ENCODE peak calls at places on chromosomes 13 and 19, in nine cellular contexts. B is activated naive CD4-positive, alpha-beta T cell; M is iris pigment epithelial cell; Q is NCI-H1417 treated with DMSO at 0.1 percent for 48 hours; L is T-cell; I is dorsolateral prefrontal cortex; O is SHP77; U is GM06990; D is A549. K is an unnamed sample.

GRCh38 chr19:8900421-8900820 is 68.2 kb downstream of the MBD3L1 start:
- DNase-seq in I (no peak), M (no peak), D (no peak), U (no peak), Q (no peak), L (no peak), B (no peak), O (no peak), K (no peak)

GRCh38 chr13:110377178-110378175 is 70.4 kb downstream of the COL4A2 start:
- DNase-seq in M (no peak), U (no peak), Q (no peak), O (no peak), B (no peak), L (no peak), D (no peak), I (no peak), K (no peak)

GRCh38 chr13:30376426-30377311 is 45.6 kb upstream of the UBE2L5 start:
- DNase-seq in L (peak), I (no peak), D (no peak), O (no peak), Q (no peak), B (no peak), U (peak), M (no peak), K (peak)

GRCh38 chr19:4983346-4984105 is 14.6 kb downstream of the KDM4B start:
- DNase-seq in I (no peak), B (no peak), Q (no peak), D (no peak), O (no peak), M (no peak), L (no peak), U (no peak), K (no peak)

GRCh38 chr19:50721441-50722137 is 1.6 kb upstream of the CLEC11A start:
- DNase-seq in M (no peak), O (no peak), U (no peak), D (no peak), Q (no peak), L (no peak), I (no peak), B (no peak), K (no peak)

GRCh38 chr19:55340784-55341147 is 1.1 kb downstream of the KMT5C start:
- DNase-seq in M (no peak), U (no peak), I (no peak), B (no peak), L (no peak), O (peak), D (no peak), Q (no peak), K (peak)

GRCh38 chr19:6204212-6204611 is 68.7 kb downstream of the ACSBG2 start:
- DNase-seq in I (no peak), O (no peak), M (peak), U (no peak), Q (no peak), B (no peak), L (no peak), D (no peak), K (no peak)

GRCh38 chr13:85896516-85897450 is 97.6 kb upstream of the SLITRK6 start:
- DNase-seq in I (no peak), L (no peak), O (peak), D (peak), M (no peak), Q (no peak), B (no peak), U (no peak), K (no peak)

GRCh38 chr19:55406869-55407624 is 541 bp downstream of the UBE2S start:
- DNase-seq in L (no peak), O (no peak), M (peak), D (no peak), Q (no peak), B (no peak), U (no peak), I (no peak), K (peak)

GRCh38 chr13:32737111-32737571 is 150.9 kb downstream of the PDS5B start:
- DNase-seq in Q (no peak), I (no peak), M (peak), B (no peak), D (no peak), O (no peak), U (peak), L (no peak), K (no peak)

GRCh38 chr19:40829205-40829604 is 21.0 kb downstream of the CYP2A6 start:
- DNase-seq in O (no peak), M (no peak), Q (no peak), U (no peak), I (no peak), L (no peak), B (no peak), D (no peak), K (no peak)

GRCh38 chr19:46386996-46387712 is 26.2 kb downstream of the CCDC8 start:
- DNase-seq in B (no peak), Q (no peak), O (no peak), D (no peak), U (no peak), L (no peak), M (no peak), I (no peak), K (no peak)

GRCh38 chr19:10737680-10738079 is 19.8 kb downstream of the DNM2 start:
- DNase-seq in O (no peak), I (no peak), M (no peak), L (no peak), U (no peak), D (no peak), Q (no peak), B (no peak), K (no peak)

GRCh38 chr19:4722671-4723464 is 774 bp downstream of the DPP9 start:
- DNase-seq in Q (no peak), I (no peak), D (no peak), O (no peak), L (no peak), U (no peak), M (peak), B (no peak), K (no peak)

GRCh38 chr13:33204130-33204927 is 81.2 kb downstream of the STARD13 start:
- DNase-seq in D (no peak), U (peak), M (peak), L (no peak), B (no peak), O (no peak), Q (no peak), I (no peak), K (peak)